ENCODE peak calls at places on chromosome 3, in five cellular contexts. L is DND-41, F is cardiac muscle cell, B is Peyer's patch, Y is fibroblast of mammary gland. M is an unnamed sample.

GRCh38 chr3:115784739-115785571 is 161.6 kb downstream of the GAP43 start:
- DNase-seq in B (no peak), F (no peak), L (no peak), Y (peak; percentile 94), M (no peak)

GRCh38 chr3:188197388-188197847 is 43.5 kb downstream of the LPP start:
- DNase-seq in B (no peak), L (no peak), F (no peak), Y (no peak), M (peak; percentile 11)

GRCh38 chr3:175535351-175535750 is 676.2 kb downstream of the NAALADL2 start:
- DNase-seq in F (no peak), Y (no peak), L (no peak), B (no peak), M (no peak)

GRCh38 chr3:134311693-134312071 is 61.0 kb upstream of the RYK start:
- DNase-seq in B (no peak), Y (no peak), L (no peak), F (no peak), M (no peak)

GRCh38 chr3:4994823-4995499 is 15.7 kb downstream of the BHLHE40 start:
- DNase-seq in L (no peak), B (no peak), Y (peak; percentile 95), F (peak; percentile 80), M (no peak)

GRCh38 chr3:8793242-8793641 is 23.8 kb upstream of the OXTR start:
- DNase-seq in L (no peak), F (peak; percentile 20), B (no peak), Y (peak; percentile 81), M (no peak)

GRCh38 chr3:88219138-88219792 is 69.5 kb downstream of the C3orf38 start:
- DNase-seq in L (peak; percentile 59), B (peak; percentile 53), F (peak; percentile 83), Y (peak; percentile 46), M (peak; percentile 33)

GRCh38 chr3:127588675-127589577 is 1.6 kb downstream of the TPRA1 start:
- DNase-seq in F (peak; percentile 74), B (no peak), L (peak; percentile 49), Y (peak; percentile 67), M (peak; percentile 64)

GRCh38 chr3:134650431-134651346 is at the start of gene KY:
- DNase-seq in Y (peak; percentile 51), B (no peak), F (peak; percentile 60), L (no peak), M (peak; percentile 17)

GRCh38 chr3:117842086-117842485 is 1132.5 kb downstream of the TUSC7 start:
- DNase-seq in B (no peak), F (no peak), Y (no peak), L (no peak), M (no peak)

GRCh38 chr3:188051801-188052228 is 102.1 kb upstream of the LPP start:
- DNase-seq in B (no peak), F (peak; percentile 55), L (no peak), Y (peak; percentile 83), M (no peak)

GRCh38 chr3:148218222-148218621 is 479.5 kb upstream of the AGTR1 start:
- DNase-seq in F (peak; percentile 42), Y (peak; percentile 12), L (no peak), B (no peak), M (no peak)

GRCh38 chr3:140627756-140628155 is 50.1 kb upstream of the TRIM42 start:
- DNase-seq in B (no peak), L (no peak), Y (peak; percentile 76), F (no peak), M (no peak)

GRCh38 chr3:187208159-187208558 is 10.9 kb downstream of the RTP1 start:
- DNase-seq in B (no peak), L (no peak), Y (peak; percentile 62), F (peak; percentile 7), M (no peak)

GRCh38 chr3:15519096-15519495 is 2.4 kb downstream of the COLQ start:
- DNase-seq in Y (no peak), L (no peak), F (no peak), B (no peak), M (no peak)

GRCh38 chr3:38646630-38647029 is 2.9 kb downstream of the SCN5A start:
- DNase-seq in Y (peak; percentile 30), B (peak; percentile 39), L (no peak), F (peak; percentile 54), M (peak; percentile 50)
- TF ChIP-seq CTCF in Y (peak; percentile 33), B (no peak), L (no peak), F (peak; percentile 61), M (peak; percentile 34)

GRCh38 chr3:126110431-126111125 is 26.7 kb upstream of the SLC41A3 start:
- DNase-seq in F (no peak), B (no peak), Y (no peak), L (no peak), M (no peak)

GRCh38 chr3:126108689-126109075 is 24.8 kb upstream of the SLC41A3 start:
- DNase-seq in Y (no peak), F (no peak), B (peak; percentile 41), L (no peak), M (no peak)

GRCh38 chr3:126109860-126110235 is 25.9 kb upstream of the SLC41A3 start:
- DNase-seq in F (no peak), L (no peak), Y (no peak), B (no peak), M (no peak)

GRCh38 chr3:126107960-126108688 is 24.2 kb upstream of the SLC41A3 start:
- DNase-seq in Y (peak; percentile 11), F (no peak), L (no peak), B (peak; percentile 42), M (no peak)

GRCh38 chr3:126109146-126109859 is 25.4 kb upstream of the SLC41A3 start:
- DNase-seq in B (no peak), Y (no peak), F (no peak), L (no peak), M (no peak)
- TF ChIP-seq CTCF in B (no peak), Y (no peak), F (no peak), L (no peak), M (no peak)

GRCh38 chr3:69428657-69429255 is 42.9 kb upstream of the FRMD4B start:
- DNase-seq in F (peak; percentile 66), B (no peak), Y (no peak), L (no peak), M (no peak)

GRCh38 chr3:69426291-69426690 is 40.4 kb upstream of the FRMD4B start:
- DNase-seq in Y (no peak), L (no peak), F (no peak), B (no peak), M (no peak)

GRCh38 chr3:69423756-69424155 is 37.9 kb upstream of the FRMD4B start:
- DNase-seq in B (no peak), L (no peak), Y (no peak), F (peak; percentile 25), M (no peak)

GRCh38 chr3:69425249-69425648 is 39.4 kb upstream of the FRMD4B start:
- DNase-seq in B (no peak), Y (peak; percentile 50), F (peak; percentile 51), L (peak; percentile 62), M (peak; percentile 54)

GRCh38 chr3:69426905-69427304 is 41.0 kb upstream of the FRMD4B start:
- DNase-seq in Y (no peak), B (no peak), L (no peak), F (no peak), M (no peak)
- TF ChIP-seq CTCF in Y (peak; percentile 29), B (no peak), L (peak; percentile 45), F (peak; percentile 25), M (no peak)

GRCh38 chr3:80785475-80785874 is 976.0 kb downstream of the GBE1 start:
- DNase-seq in Y (no peak), B (no peak), L (no peak), F (no peak), M (no peak)
- TF ChIP-seq CTCF in Y (no peak), B (no peak), L (peak; percentile 22), F (no peak), M (no peak)

M was measured in activated CD8-positive, alpha-beta T cell treated with anti-CD3 and anti-CD28 coated beads for 36 hours.